ENCODE peak calls at places on chromosomes 7 and 10, in four cellular contexts. N, U, G and B are unnamed samples.

GRCh38 chr10:51109821-51110533 is 35.7 kb downstream of the PRKG1 start:
- DNase-seq in N (no peak), U (no peak), G (no peak), B (no peak)

GRCh38 chr10:43234471-43235041 is 32.3 kb downstream of the RASGEF1A start:
- DNase-seq in N (peak; percentile 50), U (no peak), G (no peak), B (no peak)

GRCh38 chr10:49177391-49178355 is 10.5 kb downstream of the TMEM273 start:
- DNase-seq in N (peak; percentile 81), U (peak; percentile 56), G (peak; percentile 84), B (no peak)

GRCh38 chr10:13272164-13272571 is 27.7 kb downstream of the PHYH start:
- DNase-seq in N (peak; percentile 64), U (no peak), G (no peak), B (no peak)

GRCh38 chr10:9848981-9849380 is 1168.7 kb upstream of the CELF2 start:
- DNase-seq in N (no peak), U (no peak), G (no peak), B (no peak)

GRCh38 chr7:86469680-86470295 is 173.9 kb upstream of the GRM3 start:
- DNase-seq in N (peak; percentile 62), U (peak; percentile 13), G (peak; percentile 70), B (peak; percentile 6)

GRCh38 chr7:157944051-157944450 is 607.2 kb downstream of the DNAJB6 start:
- DNase-seq in N (no peak), U (no peak), G (no peak), B (no peak)

GRCh38 chr10:119651514-119652327 is 541 bp downstream of the BAG3 start:
- DNase-seq in N (no peak), U (no peak), G (peak; percentile 29), B (no peak)

GRCh38 chr7:91310829-91311460 is 46.7 kb downstream of the FZD1 start:
- DNase-seq in N (no peak), U (no peak), G (no peak), B (no peak)

GRCh38 chr7:119270045-119270464 is 1002.9 kb upstream of the KCND2 start:
- DNase-seq in N (no peak), U (no peak), G (peak; percentile 44), B (peak; percentile 15)